ENCODE peak calls at places on chromosomes 3 and 15, in five cellular contexts. H is stimulated activated naive CD4-positive, alpha-beta T cell; B is IMR-90; E is T-helper 9 cell; K is NCI-H774. Z is an unnamed sample.

GRCh38 chr3:133888739-133889340 is 6.8 kb downstream of the RAB6B start:
- DNase-seq in H (no peak), B (no peak), E (no peak), K (no peak), Z (no peak)

GRCh38 chr3:144866504-144866903 is 894.9 kb downstream of the DIPK2A start:
- DNase-seq in H (no peak), B (no peak), E (no peak), K (no peak), Z (no peak)

GRCh38 chr15:82873000-82873680 is 63.7 kb downstream of the WHAMM start:
- DNase-seq in H (no peak), B (no peak), E (no peak), K (no peak), Z (no peak)

GRCh38 chr15:91975241-91975978 is 121.9 kb downstream of the SLCO3A1 start:
- DNase-seq in H (no peak), B (no peak), E (no peak), K (no peak), Z (no peak)

GRCh38 chr3:49607105-49607591 is 52.9 kb downstream of the BSN start:
- DNase-seq in H (no peak), B (no peak), E (no peak), K (no peak), Z (no peak)

GRCh38 chr15:85048430-85048829 is 66.8 kb downstream of the PDE8A start:
- DNase-seq in H (no peak), B (peak), E (no peak), K (no peak), Z (no peak)

GRCh38 chr3:81871358-81872152 is 110.1 kb upstream of the GBE1 start:
- DNase-seq in H (no peak), B (no peak), E (no peak), K (no peak), Z (no peak)

GRCh38 chr3:188559069-188559410 is 405.1 kb downstream of the LPP start:
- DNase-seq in H (no peak), B (no peak), E (no peak), K (no peak), Z (no peak)

GRCh38 chr3:113035387-113035982 is 44.7 kb downstream of the GTPBP8 start:
- DNase-seq in H (peak), B (peak), E (peak), K (peak), Z (no peak)

GRCh38 chr3:71392277-71392676 is 191.3 kb downstream of the FOXP1 start:
- DNase-seq in H (peak), B (no peak), E (no peak), K (no peak), Z (no peak)

GRCh38 chr15:43794269-43795037 is 2.3 kb downstream of the SERF2 start:
- DNase-seq in H (no peak), B (peak), E (no peak), K (no peak), Z (no peak)

GRCh38 chr3:137724240-137724639 is 39.9 kb upstream of the SOX14 start:
- DNase-seq in H (no peak), B (no peak), E (no peak), K (no peak), Z (no peak)

GRCh38 chr15:31905054-31905453 is 125.3 kb upstream of the CHRNA7 start:
- DNase-seq in H (no peak), B (no peak), E (no peak), K (no peak), Z (no peak)

GRCh38 chr3:166085164-166085830 is 248.1 kb upstream of the BCHE start:
- DNase-seq in H (no peak), B (no peak), E (no peak), K (no peak), Z (no peak)

GRCh38 chr15:67033012-67033411 is 32.4 kb upstream of the SMAD3 start:
- DNase-seq in H (peak), B (no peak), E (peak), K (no peak), Z (no peak)

GRCh38 chr3:193809106-193809505 is 216.1 kb downstream of the OPA1 start:
- DNase-seq in H (no peak), B (no peak), E (no peak), K (no peak), Z (no peak)

GRCh38 chr3:52090620-52091468 is 34.5 kb upstream of the DUSP7 start:
- DNase-seq in H (no peak), B (no peak), E (no peak), K (no peak), Z (no peak)

GRCh38 chr15:55279746-55280351 is 9.8 kb downstream of the RAB27A start:
- DNase-seq in H (no peak), B (peak), E (peak), K (no peak), Z (no peak)

GRCh38 chr3:13495351-13495813 is 15.3 kb downstream of the HDAC11 start:
- DNase-seq in H (no peak), B (no peak), E (no peak), K (no peak), Z (no peak)

Z was measured in DMS153.